ENCODE peak calls at places on chromosomes 1 and 21, in five cellular contexts. One of them, this sample, is unnamed.

GRCh38 chr1:48084826-48085225 is 87.6 kb upstream of the TRABD2B start:
- DNase-seq in WTC11: no peak
- DNase-seq in K562: no peak
- DNase-seq in GM12878: no peak
- DNase-seq in H1: no peak
- DNase-seq in this sample: no peak

GRCh38 chr1:145714524-145715111 is 4.7 kb upstream of the CD160 start:
- DNase-seq in K562: no peak
- DNase-seq in H1: no peak
- DNase-seq in WTC11: no peak
- DNase-seq in GM12878: no peak
- DNase-seq in this sample: no peak

GRCh38 chr1:41359211-41360073 is 1.8 kb upstream of the FOXO6 start:
- DNase-seq in H1: peak; percentile 37
- DNase-seq in K562: no peak
- DNase-seq in WTC11: no peak
- DNase-seq in GM12878: no peak
- DNase-seq in this sample: no peak

GRCh38 chr21:35207322-35207721 is 158.2 kb upstream of the RUNX1 start:
- DNase-seq in H1: no peak
- DNase-seq in K562: no peak
- DNase-seq in WTC11: no peak
- DNase-seq in GM12878: no peak
- DNase-seq in this sample: no peak

GRCh38 chr21:41648591-41649031 is 118.2 kb downstream of the RIPK4 start:
- DNase-seq in H1: no peak
- DNase-seq in WTC11: no peak
- DNase-seq in GM12878: no peak
- DNase-seq in K562: no peak
- DNase-seq in this sample: no peak

GRCh38 chr1:22520871-22521270 is 42.4 kb upstream of the EPHA8 start:
- DNase-seq in GM12878: no peak
- DNase-seq in WTC11: no peak
- DNase-seq in H1: no peak
- DNase-seq in K562: no peak
- DNase-seq in this sample: no peak

GRCh38 chr1:154624756-154625643 is 17.0 kb upstream of the ADAR start:
- DNase-seq in K562: no peak
- DNase-seq in GM12878: no peak
- DNase-seq in H1: no peak
- DNase-seq in WTC11: no peak
- DNase-seq in this sample: no peak

GRCh38 chr1:207838156-207839082 is 72.5 kb downstream of the CD34 start:
- DNase-seq in WTC11: no peak
- DNase-seq in H1: no peak
- DNase-seq in K562: peak; percentile 58
- DNase-seq in GM12878: no peak
- DNase-seq in this sample: no peak

GRCh38 chr1:3054474-3054873 is 14.5 kb upstream of the PRDM16 start:
- DNase-seq in H1: no peak
- DNase-seq in K562: no peak
- DNase-seq in WTC11: no peak
- DNase-seq in GM12878: no peak
- DNase-seq in this sample: no peak

GRCh38 chr1:225481738-225482137 is 53.9 kb upstream of the LBR start:
- DNase-seq in K562: no peak
- DNase-seq in GM12878: no peak
- DNase-seq in H1: peak; percentile 34
- DNase-seq in WTC11: no peak
- DNase-seq in this sample: no peak

GRCh38 chr1:213061263-213061662 is 10.2 kb downstream of the RPS6KC1 start:
- DNase-seq in K562: no peak
- DNase-seq in GM12878: no peak
- DNase-seq in H1: no peak
- DNase-seq in WTC11: no peak
- DNase-seq in this sample: peak; percentile 43

GRCh38 chr1:206447079-206447780 is 23.0 kb upstream of the IKBKE start:
- DNase-seq in K562: no peak
- DNase-seq in WTC11: no peak
- DNase-seq in GM12878: no peak
- DNase-seq in H1: no peak
- DNase-seq in this sample: no peak

GRCh38 chr1:115718011-115718754 is 50.3 kb downstream of the CASQ2 start:
- DNase-seq in K562: no peak
- DNase-seq in WTC11: no peak
- DNase-seq in H1: no peak
- DNase-seq in GM12878: no peak
- DNase-seq in this sample: no peak

GRCh38 chr1:73026114-73026513 is 743.8 kb upstream of the NEGR1 start:
- DNase-seq in H1: no peak
- DNase-seq in WTC11: no peak
- DNase-seq in GM12878: no peak
- DNase-seq in K562: no peak
- DNase-seq in this sample: no peak

GRCh38 chr1:205058853-205059252 is 15.8 kb downstream of the CNTN2 start:
- DNase-seq in WTC11: no peak
- DNase-seq in K562: no peak
- DNase-seq in GM12878: no peak
- DNase-seq in H1: no peak
- DNase-seq in this sample: no peak

GRCh38 chr1:19163261-19163660 is 46.8 kb downstream of the UBR4 start:
- DNase-seq in H1: no peak
- DNase-seq in GM12878: no peak
- DNase-seq in WTC11: no peak
- DNase-seq in K562: no peak
- DNase-seq in this sample: no peak

GRCh38 chr1:12153181-12153785 is 13.5 kb upstream of the TNFRSF1B start:
- DNase-seq in GM12878: peak; percentile 78
- DNase-seq in H1: no peak
- DNase-seq in K562: no peak
- DNase-seq in WTC11: no peak
- DNase-seq in this sample: no peak

GRCh38 chr1:166969074-166969677 is 6.2 kb downstream of the ILDR2 start:
- DNase-seq in K562: no peak
- DNase-seq in GM12878: peak; percentile 24
- DNase-seq in H1: no peak
- DNase-seq in WTC11: no peak
- DNase-seq in this sample: no peak

GRCh38 chr21:28944296-28944695 is 48.4 kb downstream of the LTN1 start:
- DNase-seq in K562: no peak
- DNase-seq in WTC11: no peak
- DNase-seq in H1: no peak
- DNase-seq in GM12878: no peak
- DNase-seq in this sample: no peak

GRCh38 chr1:224880593-224881307 is 48.7 kb upstream of the DNAH14 start:
- DNase-seq in GM12878: no peak
- DNase-seq in H1: peak; percentile 59
- DNase-seq in K562: no peak
- DNase-seq in WTC11: peak; percentile 67
- DNase-seq in this sample: peak; percentile 93

GRCh38 chr1:17579951-17580939 is 40.7 kb downstream of the ARHGEF10L start:
- DNase-seq in GM12878: no peak
- DNase-seq in WTC11: no peak
- DNase-seq in K562: no peak
- DNase-seq in H1: no peak
- DNase-seq in this sample: no peak

GRCh38 chr1:155591770-155592169 is 18.2 kb upstream of the MSTO1 start:
- DNase-seq in H1: no peak
- DNase-seq in GM12878: peak; percentile 24
- DNase-seq in WTC11: no peak
- DNase-seq in K562: peak; percentile 49
- DNase-seq in this sample: peak; percentile 87

GRCh38 chr1:203367051-203367450 is 16.1 kb upstream of the FMOD start:
- DNase-seq in K562: no peak
- DNase-seq in WTC11: no peak
- DNase-seq in H1: no peak
- DNase-seq in GM12878: no peak
- DNase-seq in this sample: no peak

GRCh38 chr1:231381729-231382128 is 40.4 kb downstream of the EGLN1 start:
- DNase-seq in WTC11: no peak
- DNase-seq in H1: no peak
- DNase-seq in GM12878: no peak
- DNase-seq in K562: no peak
- DNase-seq in this sample: no peak

GRCh38 chr1:231376101-231376500 is 38.0 kb downstream of the SPRTN start:
- DNase-seq in WTC11: no peak
- DNase-seq in K562: no peak
- DNase-seq in H1: no peak
- DNase-seq in GM12878: no peak
- DNase-seq in this sample: no peak

GRCh38 chr1:231374394-231374793 is 36.3 kb downstream of the SPRTN start:
- DNase-seq in K562: no peak
- DNase-seq in H1: no peak
- DNase-seq in GM12878: no peak
- DNase-seq in WTC11: no peak
- DNase-seq in this sample: no peak

GRCh38 chr1:231372501-231372900 is 34.4 kb downstream of the SPRTN start:
- DNase-seq in K562: no peak
- DNase-seq in WTC11: no peak
- DNase-seq in GM12878: no peak
- DNase-seq in H1: no peak
- DNase-seq in this sample: no peak

GRCh38 chr1:231376875-231377549 is 38.9 kb downstream of the SPRTN start:
- DNase-seq in WTC11: no peak
- DNase-seq in GM12878: no peak
- DNase-seq in K562: no peak
- DNase-seq in H1: no peak
- DNase-seq in this sample: no peak
- TF ChIP-seq CREB1 in WTC11: no peak
- TF ChIP-seq CREB1 in GM12878: no peak
- TF ChIP-seq CREB1 in K562: no peak
- TF ChIP-seq CREB1 in H1: no peak
- TF ChIP-seq CREB1 in this sample: no peak

GRCh38 chr1:49626474-49626873 is 397.3 kb downstream of the AGBL4 start:
- DNase-seq in K562: no peak
- DNase-seq in GM12878: no peak
- DNase-seq in H1: no peak
- DNase-seq in WTC11: no peak
- DNase-seq in this sample: no peak

GRCh38 chr1:49627781-49628180 is 396.0 kb downstream of the AGBL4 start:
- DNase-seq in H1: no peak
- DNase-seq in WTC11: no peak
- DNase-seq in K562: no peak
- DNase-seq in GM12878: no peak
- DNase-seq in this sample: no peak

DNA sequence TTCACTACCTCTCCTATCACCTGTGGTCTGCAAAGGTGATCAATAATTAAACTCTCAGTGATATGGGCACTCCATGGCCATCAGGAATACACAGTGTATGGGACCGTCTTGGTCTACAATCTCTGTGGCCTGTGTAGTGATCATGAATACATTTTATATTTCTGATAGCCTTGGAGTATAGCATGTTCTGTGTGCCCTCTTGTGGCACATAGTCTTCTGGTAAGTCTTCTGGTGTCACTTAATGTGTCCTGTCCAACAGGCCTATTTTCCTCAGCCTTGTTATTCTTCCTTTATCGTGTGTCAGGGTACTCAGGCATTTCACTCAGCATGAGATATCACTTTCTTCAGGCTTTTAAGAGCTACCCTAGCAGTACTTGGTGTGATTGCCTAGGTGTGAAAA is 393.6 kb downstream of the AGBL4 start:
- DNase-seq in GM12878: no peak
- DNase-seq in WTC11: no peak
- DNase-seq in H1: no peak
- DNase-seq in K562: no peak
- DNase-seq in this sample: no peak
- TF ChIP-seq CREB1 in GM12878: no peak
- TF ChIP-seq CREB1 in WTC11: no peak
- TF ChIP-seq CREB1 in H1: no peak
- TF ChIP-seq CREB1 in K562: no peak
- TF ChIP-seq CREB1 in this sample: no peak

GRCh38 chr1:181076852-181077251 is 11.6 kb upstream of the IER5 start:
- DNase-seq in GM12878: no peak
- DNase-seq in H1: no peak
- DNase-seq in WTC11: no peak
- DNase-seq in K562: no peak
- DNase-seq in this sample: no peak
- TF ChIP-seq CREB1 in GM12878: no peak
- TF ChIP-seq CREB1 in H1: no peak
- TF ChIP-seq CREB1 in WTC11: no peak
- TF ChIP-seq CREB1 in K562: no peak
- TF ChIP-seq CREB1 in this sample: no peak

DNA sequence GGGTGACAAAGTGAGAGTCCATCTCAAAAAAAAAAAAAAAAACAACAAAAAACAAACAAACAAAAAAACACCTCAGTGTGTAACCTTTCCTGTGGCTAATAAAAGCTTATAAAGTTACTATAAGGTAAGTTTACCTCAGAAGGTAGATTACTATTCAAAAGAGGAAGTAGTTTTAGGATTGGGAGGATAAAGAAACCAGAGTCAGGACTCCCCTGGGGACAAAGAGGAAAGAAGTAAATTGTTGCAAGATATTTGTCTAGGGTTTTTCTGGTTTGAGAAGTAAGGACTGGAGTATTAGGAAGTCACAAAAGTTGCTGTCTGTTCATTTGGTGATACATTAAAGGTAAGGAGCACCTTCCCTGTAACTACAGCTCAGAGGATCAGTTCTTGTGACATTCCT is 23.8 kb upstream of the CENPF start:
- DNase-seq in WTC11: no peak
- DNase-seq in H1: no peak
- DNase-seq in GM12878: no peak
- DNase-seq in K562: no peak
- DNase-seq in this sample: no peak
- TF ChIP-seq CREB1 in WTC11: no peak
- TF ChIP-seq CREB1 in H1: no peak
- TF ChIP-seq CREB1 in GM12878: no peak
- TF ChIP-seq CREB1 in K562: no peak
- TF ChIP-seq CREB1 in this sample: no peak

DNA sequence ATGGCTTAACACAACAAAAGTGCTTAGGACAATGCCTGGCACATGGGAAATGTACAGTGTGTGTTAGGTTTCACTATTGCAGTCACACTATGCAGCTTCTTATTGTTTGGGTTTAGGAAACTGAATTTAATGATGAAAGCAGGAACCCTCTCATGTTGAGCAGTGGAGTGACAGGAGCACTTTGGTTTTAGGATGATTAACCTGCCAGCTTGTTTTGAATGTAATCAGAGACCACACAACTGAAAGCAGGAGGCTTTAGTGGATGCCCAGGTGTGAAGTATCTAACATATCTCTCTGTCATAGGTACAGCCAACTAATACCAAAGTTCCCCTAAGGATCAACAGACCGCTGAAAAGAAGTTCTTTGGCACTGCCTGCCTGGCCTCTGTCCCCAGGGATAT is 406.9 kb upstream of the USP24 start:
- DNase-seq in H1: no peak
- DNase-seq in WTC11: no peak
- DNase-seq in K562: no peak
- DNase-seq in GM12878: no peak
- DNase-seq in this sample: no peak
- TF ChIP-seq CREB1 in H1: no peak
- TF ChIP-seq CREB1 in WTC11: no peak
- TF ChIP-seq CREB1 in K562: no peak
- TF ChIP-seq CREB1 in GM12878: no peak
- TF ChIP-seq CREB1 in this sample: no peak

GRCh38 chr1:28933918-28934317 is 19.5 kb downstream of the EPB41 start:
- DNase-seq in K562: no peak
- DNase-seq in H1: no peak
- DNase-seq in WTC11: no peak
- DNase-seq in GM12878: no peak
- DNase-seq in this sample: no peak
- TF ChIP-seq CREB1 in K562: no peak
- TF ChIP-seq CREB1 in H1: no peak
- TF ChIP-seq CREB1 in WTC11: no peak
- TF ChIP-seq CREB1 in GM12878: no peak
- TF ChIP-seq CREB1 in this sample: no peak

This sample was measured in GM23338.